ENCODE peak calls at places on chromosomes 13 and 19, in four cellular contexts. One of them, this sample, is unnamed.

GRCh38 chr13:100610399-100611347 is 22.1 kb upstream of the GGACT start:
- DNase-seq in uterus: no peak
- DNase-seq in K562: no peak
- DNase-seq in psoas muscle: no peak
- DNase-seq in this sample: no peak

GRCh38 chr19:42563352-42564210 is 31.1 kb downstream of the CEACAM8 start:
- DNase-seq in K562: peak; percentile 65
- DNase-seq in psoas muscle: no peak
- DNase-seq in uterus: no peak
- DNase-seq in this sample: peak; percentile 74

GRCh38 chr19:41993612-41994483 is at the start of gene ATP1A3:
- DNase-seq in uterus: no peak
- DNase-seq in K562: peak; percentile 98
- DNase-seq in psoas muscle: no peak
- DNase-seq in this sample: peak; percentile 52

GRCh38 chr19:10625003-10625761 is at the start of gene SLC44A2:
- DNase-seq in K562: peak; percentile 63
- DNase-seq in uterus: peak; percentile 60
- DNase-seq in psoas muscle: peak; percentile 95
- DNase-seq in this sample: peak; percentile 94

GRCh38 chr19:28634837-28635236 is 578.1 kb downstream of the UQCRFS1 start:
- DNase-seq in psoas muscle: no peak
- DNase-seq in uterus: no peak
- DNase-seq in K562: no peak
- DNase-seq in this sample: no peak

GRCh38 chr19:47836038-47836437 is 14.3 kb downstream of the CRX start:
- DNase-seq in K562: no peak
- DNase-seq in psoas muscle: no peak
- DNase-seq in uterus: no peak
- DNase-seq in this sample: no peak

GRCh38 chr19:55632463-55632834 is 8.1 kb upstream of the ZNF784 start:
- DNase-seq in psoas muscle: peak; percentile 73
- DNase-seq in K562: peak; percentile 54
- DNase-seq in uterus: peak; percentile 97
- DNase-seq in this sample: peak; percentile 98

GRCh38 chr13:114319441-114319871 is 5.2 kb downstream of the CHAMP1 start:
- DNase-seq in psoas muscle: no peak
- DNase-seq in K562: no peak
- DNase-seq in uterus: no peak
- DNase-seq in this sample: no peak

GRCh38 chr13:108560092-108560491 is 69.3 kb upstream of the MYO16 start:
- DNase-seq in uterus: no peak
- DNase-seq in K562: no peak
- DNase-seq in psoas muscle: no peak
- DNase-seq in this sample: no peak

GRCh38 chr13:113916330-113916815 is 52.5 kb upstream of the GAS6 start:
- DNase-seq in K562: no peak
- DNase-seq in psoas muscle: no peak
- DNase-seq in uterus: no peak
- DNase-seq in this sample: no peak

GRCh38 chr19:49142866-49143335 is 12.3 kb downstream of the HRC start:
- DNase-seq in K562: peak; percentile 79
- DNase-seq in uterus: peak; percentile 84
- DNase-seq in psoas muscle: peak; percentile 93
- DNase-seq in this sample: peak; percentile 93

GRCh38 chr13:35518337-35518736 is 41.8 kb upstream of the MAB21L1 start:
- DNase-seq in psoas muscle: no peak
- DNase-seq in K562: no peak
- DNase-seq in uterus: no peak
- DNase-seq in this sample: no peak

GRCh38 chr13:31408927-31409326 is 209.2 kb downstream of the B3GLCT start:
- DNase-seq in K562: no peak
- DNase-seq in psoas muscle: no peak
- DNase-seq in uterus: no peak
- DNase-seq in this sample: no peak

DNA sequence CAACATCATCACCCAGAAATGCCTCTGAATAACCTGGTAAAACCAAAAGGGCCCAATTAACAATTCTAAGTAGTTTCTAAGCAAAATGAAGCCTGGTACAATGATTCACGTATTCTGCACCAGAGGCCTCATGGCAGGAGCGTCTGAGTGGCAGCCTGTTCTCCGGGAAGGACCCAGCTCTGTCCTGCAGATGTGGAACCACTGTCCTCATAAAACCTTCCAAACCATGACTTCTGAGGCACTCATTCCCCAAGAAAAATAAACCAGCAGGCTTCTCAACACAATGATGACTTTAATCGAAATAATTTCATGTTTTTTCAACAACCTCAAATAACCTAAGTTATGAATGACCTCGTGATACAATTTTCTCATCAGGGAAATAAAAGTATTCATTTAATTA is 89.9 kb downstream of the STK24 start:
- DNase-seq in uterus: no peak
- DNase-seq in psoas muscle: no peak
- DNase-seq in K562: no peak
- DNase-seq in this sample: no peak
- H3K4me1 ChIP-seq in uterus: peaks cover 20% of the 10 kb centered on the region
- H3K4me1 ChIP-seq in psoas muscle: peaks cover 60% of the 10 kb centered on the region
- H3K4me1 ChIP-seq in K562: peaks cover 31% of the 10 kb centered on the region
- H3K4me1 ChIP-seq in this sample: peaks cover 45% of the 10 kb centered on the region

DNA sequence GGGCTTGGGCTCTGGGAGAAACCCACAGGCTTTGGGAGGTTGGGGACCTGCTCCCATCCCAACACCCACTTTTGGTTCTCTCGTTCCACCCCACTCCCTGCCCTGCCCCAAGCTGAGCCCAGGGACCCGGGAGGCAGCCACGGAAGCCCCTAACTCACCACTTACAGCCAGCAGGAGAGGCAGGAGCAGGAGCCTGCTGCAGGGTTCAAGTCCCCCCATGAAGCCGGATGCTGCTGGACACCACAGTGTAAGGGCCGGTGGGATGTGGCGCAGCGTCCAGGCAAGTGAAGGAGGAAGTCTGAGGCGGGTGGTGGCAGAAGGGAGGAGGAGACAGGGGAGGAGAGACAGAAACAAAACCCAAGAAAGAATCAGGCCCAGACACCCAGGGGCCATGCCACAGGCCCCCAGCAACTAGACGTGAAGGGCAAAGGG is at the start of gene TYROBP:
- DNase-seq in K562: no peak
- DNase-seq in uterus: no peak
- DNase-seq in psoas muscle: peak; percentile 67
- DNase-seq in this sample: no peak
- H3K4me1 ChIP-seq in K562: peaks cover 42% of the 10 kb centered on the region
- H3K4me1 ChIP-seq in uterus: no peaks in the 10 kb centered on the region
- H3K4me1 ChIP-seq in psoas muscle: no peaks in the 10 kb centered on the region
- H3K4me1 ChIP-seq in this sample: no peaks in the 10 kb centered on the region

DNA sequence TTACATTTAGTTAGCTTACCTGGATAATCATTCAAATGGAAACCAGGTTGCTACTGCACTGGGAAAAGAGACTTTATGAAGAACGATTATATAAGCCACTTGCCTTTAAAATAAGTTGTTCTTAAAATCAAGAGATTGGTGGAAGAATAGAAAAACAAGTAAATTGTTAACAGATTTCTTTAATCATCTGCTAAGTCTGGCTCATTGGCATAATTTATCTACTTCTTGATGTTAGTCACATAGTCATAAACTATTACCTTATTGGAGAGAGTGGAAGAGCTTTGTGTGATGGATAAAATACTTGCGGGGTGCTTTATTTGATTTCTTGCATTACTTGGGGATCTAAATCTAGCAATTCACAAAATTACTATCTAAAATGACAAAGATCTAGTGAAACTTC is 6.8 kb downstream of the LSM14A start:
- DNase-seq in K562: no peak
- DNase-seq in uterus: no peak
- DNase-seq in psoas muscle: no peak
- DNase-seq in this sample: no peak
- H3K4me1 ChIP-seq in K562: peaks cover 15% of the 10 kb centered on the region
- H3K4me1 ChIP-seq in uterus: peaks cover 35% of the 10 kb centered on the region
- H3K4me1 ChIP-seq in psoas muscle: peaks cover 73% of the 10 kb centered on the region
- H3K4me1 ChIP-seq in this sample: peaks cover 55% of the 10 kb centered on the region

DNA sequence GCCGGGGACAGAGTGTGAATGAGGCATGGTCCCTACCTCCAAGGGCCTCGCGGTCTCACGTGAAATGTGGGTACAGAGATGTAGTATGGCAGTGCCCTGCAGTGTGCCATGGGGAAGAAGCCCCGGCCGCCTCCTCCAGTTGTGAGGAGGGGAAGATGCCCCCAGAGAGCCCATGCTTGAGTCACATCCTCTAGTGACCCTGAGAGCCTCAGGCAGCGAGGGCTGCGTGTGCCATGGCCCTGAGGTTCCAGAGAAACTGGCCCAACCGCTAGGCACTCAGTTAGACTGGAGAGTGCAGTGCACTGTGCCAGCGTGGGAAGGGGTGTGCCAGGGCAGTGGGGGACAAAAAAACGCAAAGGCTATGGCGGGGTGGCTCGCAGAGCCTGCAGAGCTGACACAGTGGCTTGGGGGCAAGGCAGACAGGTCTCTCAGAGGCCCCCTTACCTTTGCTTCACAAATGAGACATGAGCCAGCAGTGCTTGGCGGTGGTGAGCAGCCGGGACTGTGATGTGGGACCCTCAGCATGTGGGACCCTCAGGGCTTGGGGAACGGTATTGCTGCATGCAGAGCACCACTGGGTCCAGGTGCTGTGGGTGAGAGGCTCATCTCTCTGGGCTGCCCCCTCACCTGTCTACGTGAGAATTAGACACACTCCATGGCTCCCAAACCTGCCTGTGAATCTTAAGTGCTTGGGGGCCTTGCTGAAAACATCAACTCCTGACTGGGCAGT is 106.4 kb downstream of the COL4A2 start:
- DNase-seq in uterus: no peak
- DNase-seq in K562: no peak
- DNase-seq in psoas muscle: no peak
- DNase-seq in this sample: no peak
- H3K4me1 ChIP-seq in uterus: peaks cover 51% of the 10 kb centered on the region
- H3K4me1 ChIP-seq in K562: no peaks in the 10 kb centered on the region
- H3K4me1 ChIP-seq in psoas muscle: peaks cover 41% of the 10 kb centered on the region
- H3K4me1 ChIP-seq in this sample: peaks cover 24% of the 10 kb centered on the region